ENCODE peak calls at places on chromosomes 12 and 14, in four cellular contexts. F is mammary epithelial cell, Y is IMR-90, B is neural progenitor cell. J is an unnamed sample.

GRCh38 chr12:116411977-116412376 is 134.5 kb upstream of the MED13L start:
- DNase-seq in F (no peak), Y (no peak), B (no peak), J (no peak)

GRCh38 chr14:91912035-91912434 is 35.5 kb downstream of the FBLN5 start:
- DNase-seq in F (no peak), Y (no peak), B (no peak), J (no peak)

GRCh38 chr12:15322164-15323054 is at the start of gene PTPRO:
- DNase-seq in F (peak), Y (no peak), B (peak), J (peak)

GRCh38 chr12:68611094-68611818 is 557 bp downstream of the RAP1B start:
- DNase-seq in F (peak), Y (peak), B (peak), J (peak)

GRCh38 chr14:85421166-85421877 is 108.6 kb upstream of the FLRT2 start:
- DNase-seq in F (peak), Y (peak), B (no peak), J (peak)

GRCh38 chr12:113461666-113462065 is 10.0 kb downstream of the LHX5 start:
- DNase-seq in F (no peak), Y (no peak), B (peak), J (no peak)

GRCh38 chr12:87274594-87275245 is 754.5 kb downstream of the C12orf50 start:
- DNase-seq in F (peak), Y (peak), B (peak), J (peak)

GRCh38 chr12:52445876-52446275 is 6.1 kb downstream of the KRT6B start:
- DNase-seq in F (peak), Y (no peak), B (no peak), J (no peak)

GRCh38 chr12:130281157-130281799 is 56.4 kb upstream of the PIWIL1 start:
- DNase-seq in F (no peak), Y (no peak), B (peak), J (no peak)

GRCh38 chr12:39619316-39619659 is 315 bp downstream of the ABCD2 start:
- DNase-seq in F (no peak), Y (no peak), B (peak), J (no peak)

GRCh38 chr12:117143008-117143532 is 43.9 kb upstream of the TESC start:
- DNase-seq in F (no peak), Y (peak), B (no peak), J (no peak)

GRCh38 chr14:85333313-85333712 is 196.6 kb upstream of the FLRT2 start:
- DNase-seq in F (peak), Y (peak), B (no peak), J (peak)

GRCh38 chr12:90253674-90254181 is 545.1 kb upstream of the ATP2B1 start:
- DNase-seq in F (peak), Y (peak), B (no peak), J (peak)

GRCh38 chr12:118035194-118036041 is 18.9 kb downstream of the RFC5 start:
- DNase-seq in F (no peak), Y (peak), B (peak), J (no peak)

GRCh38 chr12:56297400-56297799 is 2.7 kb downstream of the CS start:
- DNase-seq in F (no peak), Y (no peak), B (no peak), J (no peak)

GRCh38 chr12:54521291-54522062 is 23.9 kb downstream of the NCKAP1L start:
- DNase-seq in F (no peak), Y (no peak), B (no peak), J (no peak)

GRCh38 chr14:34718750-34719304 is 4.4 kb upstream of the CFL2 start:
- DNase-seq in F (peak), Y (peak), B (no peak), J (peak)

GRCh38 chr12:4369548-4369947 is 10.0 kb downstream of the FGF23 start:
- DNase-seq in F (no peak), Y (no peak), B (no peak), J (no peak)

GRCh38 chr14:61090432-61091216 is 109.6 kb downstream of the SLC38A6 start:
- DNase-seq in F (no peak), Y (peak), B (no peak), J (no peak)

GRCh38 chr12:57272337-57273151 is 21.6 kb upstream of the STAC3 start:
- DNase-seq in F (no peak), Y (peak), B (no peak), J (peak)

GRCh38 chr12:132937476-132937875 is 18.6 kb downstream of the ZNF605 start:
- DNase-seq in F (no peak), Y (no peak), B (no peak), J (no peak)

GRCh38 chr12:49295087-49296001 is at the start of gene PRPH:
- DNase-seq in F (no peak), Y (no peak), B (peak), J (no peak)

GRCh38 chr12:104750061-104750460 is 208.0 kb downstream of the SLC41A2 start:
- DNase-seq in F (no peak), Y (peak), B (no peak), J (peak)

GRCh38 chr12:29743072-29743471 is 40.7 kb downstream of the TMTC1 start:
- DNase-seq in F (no peak), Y (no peak), B (no peak), J (no peak)

GRCh38 chr12:102543494-102543893 is 63.1 kb upstream of the IGF1 start:
- DNase-seq in F (no peak), Y (peak), B (no peak), J (no peak)

GRCh38 chr14:68268197-68268596 is 448.6 kb downstream of the RAD51B start:
- DNase-seq in F (no peak), Y (no peak), B (no peak), J (no peak)

GRCh38 chr12:3295648-3296408 is 195.2 kb upstream of the PRMT8 start:
- DNase-seq in F (no peak), Y (peak), B (no peak), J (peak)

GRCh38 chr12:120257041-120257821 is 8.3 kb downstream of the PXN start:
- DNase-seq in F (peak), Y (peak), B (no peak), J (peak)

GRCh38 chr12:62950317-62950716 is 15.4 kb upstream of the PPM1H start:
- DNase-seq in F (no peak), Y (no peak), B (no peak), J (no peak)

GRCh38 chr12:122880668-122881067 is 15.3 kb downstream of the VPS37B start:
- DNase-seq in F (no peak), Y (peak), B (peak), J (no peak)

GRCh38 chr12:1517007-1517406 is 77.4 kb downstream of the FBXL14 start:
- DNase-seq in F (peak), Y (peak), B (peak), J (peak)

GRCh38 chr12:116483959-116484699 is 75.1 kb upstream of the MAP1LC3B2 start:
- DNase-seq in F (no peak), Y (no peak), B (no peak), J (no peak)

GRCh38 chr12:32201996-32202395 is 95.3 kb downstream of the BICD1 start:
- DNase-seq in F (no peak), Y (no peak), B (no peak), J (no peak)

GRCh38 chr14:91892918-91893527 is 25.7 kb upstream of the TC2N start:
- DNase-seq in F (no peak), Y (no peak), B (peak), J (no peak)

GRCh38 chr12:95548539-95549391 is 2.5 kb downstream of the USP44 start:
- DNase-seq in F (no peak), Y (peak), B (peak), J (no peak)

GRCh38 chr14:50230601-50231474 is 540 bp downstream of the SOS2 start:
- DNase-seq in F (peak), Y (peak), B (peak), J (peak)

GRCh38 chr14:50229646-50230045 is 1.7 kb downstream of the SOS2 start:
- DNase-seq in F (no peak), Y (no peak), B (no peak), J (no peak)

GRCh38 chr14:50232276-50232642 is 881 bp upstream of the SOS2 start:
- DNase-seq in F (no peak), Y (no peak), B (no peak), J (no peak)

GRCh38 chr14:50233335-50234250 is 2.2 kb upstream of the SOS2 start:
- DNase-seq in F (no peak), Y (no peak), B (no peak), J (no peak)

DNA sequence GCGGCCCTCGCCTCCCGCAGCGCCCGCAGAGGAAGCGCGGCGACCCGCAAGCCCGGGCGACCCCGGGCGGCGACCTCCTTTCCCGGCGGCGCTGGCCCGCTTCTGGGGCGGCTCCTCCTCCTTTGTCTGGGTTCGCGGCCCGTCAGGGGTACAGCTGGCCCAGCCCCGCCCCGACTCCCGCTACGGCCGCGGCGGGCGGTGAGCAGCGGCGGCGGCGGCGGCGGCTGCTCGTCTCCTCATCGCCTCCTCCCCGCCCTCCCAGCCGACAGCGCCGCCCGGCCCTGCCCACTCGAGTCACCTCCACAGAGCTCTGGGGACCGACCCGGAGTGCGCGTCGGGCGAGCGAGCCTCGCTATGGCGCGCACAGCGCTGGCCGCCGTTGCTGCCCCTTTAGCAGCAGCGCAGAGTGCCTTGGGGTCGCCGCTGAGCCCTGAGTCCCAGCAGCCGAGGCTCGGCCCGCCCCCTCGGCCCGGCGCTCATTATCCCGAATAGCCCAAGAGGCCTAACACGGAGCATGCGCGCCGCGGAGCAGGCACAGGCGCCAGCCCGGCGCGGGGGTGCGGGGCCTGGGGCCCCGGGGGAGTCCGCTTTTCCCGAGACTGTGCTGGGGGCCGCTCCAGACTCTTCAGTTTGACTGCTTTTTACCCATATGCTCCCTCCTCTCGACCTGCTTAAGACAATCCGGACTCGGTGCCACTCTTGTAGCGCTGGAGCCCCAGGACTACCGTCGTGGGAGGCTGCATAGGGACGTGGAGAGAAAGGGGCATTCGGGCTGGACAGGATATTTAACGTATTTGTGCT is at the start of gene SOS2:
- DNase-seq in F (peak), Y (peak), B (peak), J (peak)
- H2AFZ ChIP-seq in F (peak), Y (peak), B (peak), J (peak)

GRCh38 chr14:77036484-77037337 is 8.2 kb upstream of the IRF2BPL start:
- DNase-seq in F (no peak), Y (no peak), B (no peak), J (no peak)

GRCh38 chr14:77035267-77035666 is 6.8 kb upstream of the IRF2BPL start:
- DNase-seq in F (no peak), Y (no peak), B (no peak), J (no peak)

GRCh38 chr14:77037886-77038511 is 9.5 kb upstream of the IRF2BPL start:
- DNase-seq in F (no peak), Y (no peak), B (no peak), J (peak)

GRCh38 chr14:77039285-77040058 is 11.0 kb upstream of the IRF2BPL start:
- DNase-seq in F (peak), Y (peak), B (no peak), J (peak)

DNA sequence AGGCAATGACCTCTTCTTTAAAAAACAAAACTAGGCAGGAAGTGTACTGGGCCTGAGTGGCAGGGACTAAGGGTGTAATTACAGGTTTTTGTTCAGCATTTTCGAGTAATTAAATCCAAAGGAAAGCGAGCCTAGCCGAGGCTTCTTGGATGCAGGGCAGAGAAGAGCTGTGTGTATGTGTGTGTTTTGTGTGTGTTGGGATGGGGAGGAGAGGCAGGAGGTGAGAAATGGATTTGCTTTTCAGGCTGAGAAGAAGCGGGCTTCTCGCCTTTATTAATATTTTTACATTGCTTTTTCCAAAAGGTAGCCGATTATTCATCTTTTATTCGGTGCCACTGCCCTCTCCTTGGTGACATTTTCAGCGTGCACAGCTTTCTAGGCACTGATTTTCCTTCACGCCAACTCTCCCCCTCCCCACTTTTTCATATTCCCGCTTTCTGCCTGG is 8.9 kb upstream of the IRF2BPL start:
- DNase-seq in F (no peak), Y (no peak), B (no peak), J (no peak)
- H3K9ac ChIP-seq in F (no peak), Y (peak), B (no peak), J (peak)

DNA sequence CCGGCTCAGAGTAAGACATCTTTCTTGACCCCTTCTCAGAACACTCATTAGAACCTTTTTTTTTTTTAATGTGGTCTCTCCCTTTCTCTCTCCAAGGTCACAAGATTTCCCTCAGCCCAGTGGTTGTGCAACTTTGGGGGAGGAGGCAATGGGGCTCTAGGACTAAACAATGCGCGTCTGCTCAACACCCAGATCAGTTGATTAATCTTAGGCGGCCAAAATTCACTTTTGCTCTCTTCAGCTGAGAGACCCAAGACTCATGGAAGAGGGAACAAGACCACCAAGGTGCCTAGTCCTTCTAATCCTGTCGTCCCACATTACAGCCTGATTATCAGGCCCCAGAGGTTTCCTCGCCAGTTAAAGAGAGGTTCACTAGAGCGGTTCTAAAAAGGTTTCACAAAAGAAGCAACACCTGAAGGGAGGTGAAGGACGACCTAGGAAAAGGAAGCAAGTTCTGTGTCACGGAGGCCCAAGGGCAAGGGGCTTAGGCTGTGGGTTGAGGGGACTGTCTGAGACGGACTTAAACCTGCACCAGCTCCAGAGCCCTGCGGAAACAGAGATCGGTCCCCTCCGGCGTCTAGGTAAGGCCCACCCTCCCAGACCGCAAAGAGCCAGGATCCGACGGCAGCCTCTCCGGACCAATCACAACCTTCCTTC is 836 bp upstream of the TARBP2 start:
- DNase-seq in F (peak), Y (peak), B (peak), J (peak)
- H2AFZ ChIP-seq in F (peak), Y (peak), B (no peak), J (peak)

DNA sequence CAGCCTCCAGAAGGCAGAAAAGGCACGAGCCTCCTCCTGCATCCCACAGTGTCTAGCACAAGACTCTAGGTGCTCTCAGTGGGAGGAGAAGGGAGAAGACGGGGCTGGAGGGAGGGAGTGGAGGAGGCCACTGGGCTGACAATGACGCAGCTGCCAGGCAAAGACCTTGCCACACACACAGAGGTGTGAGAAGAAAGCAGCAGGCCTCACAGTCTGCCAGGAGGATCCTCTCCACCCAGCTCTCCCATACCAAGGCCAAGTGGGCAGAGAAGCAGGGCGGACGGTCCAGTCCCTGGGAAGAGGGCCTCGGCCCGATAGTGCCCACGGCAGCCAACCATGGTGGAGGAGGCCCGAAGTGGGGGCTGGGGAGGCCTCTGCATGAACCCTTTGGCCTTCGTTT is 78.9 kb downstream of the NCOR2 start:
- DNase-seq in F (no peak), Y (no peak), B (no peak), J (no peak)
- H3K9ac ChIP-seq in F (no peak), Y (no peak), B (no peak), J (no peak)

DNA sequence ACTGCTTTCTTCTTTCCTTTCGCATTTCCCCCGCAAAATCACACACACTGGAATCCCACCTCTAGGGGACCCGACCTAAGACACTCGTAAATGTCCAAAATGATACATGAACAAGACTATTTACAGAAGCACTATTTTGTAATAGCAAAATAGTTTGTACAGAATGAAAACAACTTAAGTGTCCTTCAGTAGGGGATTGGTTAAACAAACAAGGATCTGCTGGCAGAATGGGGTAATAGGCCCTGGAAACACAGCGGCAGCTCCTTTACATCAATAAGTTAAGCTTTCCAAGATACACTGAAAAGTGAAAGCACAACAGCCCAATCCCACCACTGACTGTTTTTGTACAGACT is 48.8 kb downstream of the LTBP2 start:
- DNase-seq in F (no peak), Y (peak), B (no peak), J (no peak)
- H2AFZ ChIP-seq in F (no peak), Y (peak), B (no peak), J (no peak)

GRCh38 chr14:99549684-99550083 is 54.3 kb downstream of the CCDC85C start:
- DNase-seq in F (no peak), Y (peak), B (no peak), J (no peak)

GRCh38 chr14:99548285-99548684 is 55.7 kb downstream of the CCDC85C start:
- DNase-seq in F (no peak), Y (no peak), B (no peak), J (no peak)

GRCh38 chr14:99550387-99550992 is 53.5 kb downstream of the CCDC85C start:
- DNase-seq in F (no peak), Y (no peak), B (no peak), J (no peak)

GRCh38 chr14:99551034-99551922 is 52.7 kb downstream of the CCDC85C start:
- DNase-seq in F (no peak), Y (no peak), B (no peak), J (no peak)

GRCh38 chr14:99548871-99549270 is 55.1 kb downstream of the CCDC85C start:
- DNase-seq in F (no peak), Y (no peak), B (no peak), J (no peak)
- H3K9ac ChIP-seq in F (no peak), Y (no peak), B (no peak), J (no peak)

GRCh38 chr14:99344051-99344450 is 72.1 kb upstream of the BCL11B start:
- DNase-seq in F (no peak), Y (no peak), B (no peak), J (no peak)
- H2AFZ ChIP-seq in F (no peak), Y (no peak), B (no peak), J (no peak)

DNA sequence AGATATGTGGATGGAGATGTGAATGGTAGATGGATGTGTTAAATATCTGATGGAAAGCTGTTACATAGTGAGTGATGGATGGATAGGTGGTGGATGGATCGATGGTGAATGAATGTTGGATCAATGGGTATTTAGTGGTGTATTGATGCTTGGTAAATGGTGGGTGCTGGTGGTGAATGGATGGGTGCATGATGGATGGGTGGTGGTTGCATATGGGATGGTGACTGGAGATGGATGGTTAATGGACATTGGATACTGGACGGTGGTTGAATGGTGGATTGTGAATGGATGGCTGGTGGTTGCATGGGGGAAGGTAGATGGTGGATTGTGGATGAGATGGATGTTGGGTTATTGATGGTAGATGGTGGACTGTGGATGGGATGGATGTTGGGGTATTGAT is 2.1 kb upstream of the LBHD2 start:
- DNase-seq in F (no peak), Y (no peak), B (no peak), J (no peak)
- H3K9ac ChIP-seq in F (no peak), Y (no peak), B (no peak), J (no peak)